ENCODE peak calls at places on chromosomes 16 and 17, in four cellular contexts. One of them, this sample, is unnamed.
A peak's percentile ranks its signal among the peaks of the same experiment; 100 is the strongest.

GRCh38 chr17:36885761-36886365 is 51.4 kb upstream of the LHX1 start:
- DNase-seq in K562: no peak
- DNase-seq in IMR-90: no peak
- DNase-seq in A549: no peak
- DNase-seq in this sample: no peak

GRCh38 chr16:69274699-69275235 is 36.4 kb upstream of the VPS4A start:
- DNase-seq in K562: no peak
- DNase-seq in IMR-90: no peak
- DNase-seq in A549: no peak
- DNase-seq in this sample: no peak

GRCh38 chr16:75482434-75483205 is 12.6 kb downstream of the CHST6 start:
- DNase-seq in A549: no peak
- DNase-seq in K562: no peak
- DNase-seq in IMR-90: no peak
- DNase-seq in this sample: no peak

GRCh38 chr17:58302171-58302918 is 21.6 kb upstream of the MPO start:
- DNase-seq in K562: no peak
- DNase-seq in IMR-90: no peak
- DNase-seq in A549: no peak
- DNase-seq in this sample: peak; percentile 20

GRCh38 chr16:69166221-69166833 is 20.6 kb upstream of the SNTB2 start:
- DNase-seq in A549: no peak
- DNase-seq in K562: peak; percentile 33
- DNase-seq in IMR-90: peak; percentile 82
- DNase-seq in this sample: no peak

GRCh38 chr16:52050418-52050817 is 496.5 kb downstream of the TOX3 start:
- DNase-seq in IMR-90: peak; percentile 24
- DNase-seq in A549: no peak
- DNase-seq in K562: no peak
- DNase-seq in this sample: no peak

GRCh38 chr16:87342978-87343752 is 26.0 kb upstream of the C16orf95 start:
- DNase-seq in K562: no peak
- DNase-seq in IMR-90: no peak
- DNase-seq in A549: no peak
- DNase-seq in this sample: no peak

GRCh38 chr17:30550512-30551273 is 73.5 kb downstream of the GOSR1 start:
- DNase-seq in A549: no peak
- DNase-seq in K562: peak; percentile 62
- DNase-seq in IMR-90: peak; percentile 19
- DNase-seq in this sample: no peak

GRCh38 chr17:49071106-49071505 is 61.5 kb upstream of the B4GALNT2 start:
- DNase-seq in A549: no peak
- DNase-seq in K562: no peak
- DNase-seq in IMR-90: peak; percentile 33
- DNase-seq in this sample: no peak

GRCh38 chr17:14510136-14510535 is 209.3 kb downstream of the HS3ST3B1 start:
- DNase-seq in K562: no peak
- DNase-seq in A549: no peak
- DNase-seq in IMR-90: peak; percentile 11
- DNase-seq in this sample: no peak

GRCh38 chr17:80792373-80792781 is 199.3 kb upstream of the CHMP6 start:
- DNase-seq in IMR-90: peak; percentile 56
- DNase-seq in K562: no peak
- DNase-seq in A549: peak; percentile 21
- DNase-seq in this sample: no peak

GRCh38 chr16:10539256-10539655 is 41.1 kb downstream of the EMP2 start:
- DNase-seq in K562: no peak
- DNase-seq in A549: no peak
- DNase-seq in IMR-90: no peak
- DNase-seq in this sample: no peak

GRCh38 chr16:67101301-67101675 is 8.5 kb upstream of the PHAF1 start:
- DNase-seq in A549: no peak
- DNase-seq in K562: no peak
- DNase-seq in IMR-90: peak; percentile 35
- DNase-seq in this sample: no peak

GRCh38 chr16:55393976-55394375 is 70.0 kb downstream of the IRX6 start:
- DNase-seq in K562: no peak
- DNase-seq in A549: no peak
- DNase-seq in IMR-90: no peak
- DNase-seq in this sample: no peak

GRCh38 chr17:57911834-57912673 is 43.2 kb downstream of the CUEDC1 start:
- DNase-seq in K562: no peak
- DNase-seq in A549: peak; percentile 59
- DNase-seq in IMR-90: no peak
- DNase-seq in this sample: no peak

GRCh38 chr17:16293918-16294317 is 59.4 kb downstream of the CENPV start:
- DNase-seq in K562: peak; percentile 20
- DNase-seq in IMR-90: no peak
- DNase-seq in A549: no peak
- DNase-seq in this sample: no peak

GRCh38 chr16:74455619-74456289 is 34.5 kb upstream of the CLEC18B start:
- DNase-seq in IMR-90: peak; percentile 33
- DNase-seq in K562: no peak
- DNase-seq in A549: no peak
- DNase-seq in this sample: no peak

GRCh38 chr16:71540-72341 is 690 bp downstream of the RHBDF1 start:
- DNase-seq in A549: peak; percentile 81
- DNase-seq in K562: peak; percentile 64
- DNase-seq in IMR-90: peak; percentile 76
- DNase-seq in this sample: peak; percentile 76

GRCh38 chr17:20975566-20975965 is 67.2 kb downstream of the USP22 start:
- DNase-seq in A549: no peak
- DNase-seq in K562: no peak
- DNase-seq in IMR-90: peak; percentile 25
- DNase-seq in this sample: no peak

GRCh38 chr16:28538733-28539596 is at the start of gene NUPR1:
- DNase-seq in K562: no peak
- DNase-seq in A549: peak; percentile 85
- DNase-seq in IMR-90: peak; percentile 97
- DNase-seq in this sample: no peak

GRCh38 chr16:89505204-89506112 is 2.7 kb upstream of the SPG7 start:
- DNase-seq in K562: peak; percentile 72
- DNase-seq in IMR-90: peak; percentile 93
- DNase-seq in A549: peak; percentile 96
- DNase-seq in this sample: no peak

GRCh38 chr16:70544548-70544947 is 20.9 kb downstream of the SF3B3 start:
- DNase-seq in K562: no peak
- DNase-seq in A549: no peak
- DNase-seq in IMR-90: no peak
- DNase-seq in this sample: no peak

GRCh38 chr17:48612854-48613691 is 2.0 kb downstream of the HOXB8 start:
- DNase-seq in IMR-90: peak; percentile 61
- DNase-seq in A549: peak; percentile 79
- DNase-seq in K562: no peak
- DNase-seq in this sample: peak; percentile 88

GRCh38 chr17:72947475-72947874 is 145.0 kb downstream of the SLC39A11 start:
- DNase-seq in K562: no peak
- DNase-seq in A549: no peak
- DNase-seq in IMR-90: no peak
- DNase-seq in this sample: no peak

GRCh38 chr17:47967607-47968252 is 3.2 kb upstream of the CDK5RAP3 start:
- DNase-seq in A549: peak; percentile 80
- DNase-seq in K562: no peak
- DNase-seq in IMR-90: peak; percentile 89
- DNase-seq in this sample: no peak

GRCh38 chr16:1533443-1533951 is at the start of gene TMEM204:
- DNase-seq in A549: no peak
- DNase-seq in IMR-90: peak; percentile 78
- DNase-seq in K562: no peak
- DNase-seq in this sample: peak; percentile 72

GRCh38 chr17:68515238-68515637 is 3.0 kb downstream of the PRKAR1A start:
- DNase-seq in IMR-90: no peak
- DNase-seq in K562: no peak
- DNase-seq in A549: no peak
- DNase-seq in this sample: no peak

GRCh38 chr17:11150946-11151345 is 90.1 kb upstream of the SHISA6 start:
- DNase-seq in A549: no peak
- DNase-seq in IMR-90: no peak
- DNase-seq in K562: no peak
- DNase-seq in this sample: no peak
- TF ChIP-seq RAD21 in A549: no peak
- TF ChIP-seq RAD21 in IMR-90: no peak
- TF ChIP-seq RAD21 in K562: no peak
- TF ChIP-seq RAD21 in this sample: no peak

GRCh38 chr16:4376126-4376819 is 4.6 kb downstream of the VASN start:
- DNase-seq in A549: no peak
- DNase-seq in IMR-90: peak; percentile 84
- DNase-seq in K562: no peak
- DNase-seq in this sample: peak; percentile 71
- TF ChIP-seq RAD21 in A549: no peak
- TF ChIP-seq RAD21 in IMR-90: no peak
- TF ChIP-seq RAD21 in K562: no peak
- TF ChIP-seq RAD21 in this sample: no peak

DNA sequence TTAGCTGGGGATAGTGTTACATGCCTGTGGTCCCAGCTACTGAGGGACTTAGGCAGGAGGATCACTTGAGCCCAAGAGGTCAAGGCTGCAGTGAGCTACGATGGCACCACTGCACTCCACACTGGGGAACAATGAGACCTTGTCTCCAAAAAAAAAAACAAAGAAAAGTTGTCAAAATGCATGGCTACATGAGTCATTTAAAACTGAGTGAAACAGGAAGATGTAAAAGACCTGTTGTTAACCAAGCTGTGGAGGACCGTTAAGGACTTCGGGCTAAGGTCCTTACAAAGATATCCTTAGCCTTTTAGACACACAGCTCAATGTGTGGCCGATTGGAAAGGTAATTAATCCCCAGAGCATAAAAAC is 25.1 kb downstream of the ZP2 start:
- DNase-seq in IMR-90: peak; percentile 23
- DNase-seq in A549: no peak
- DNase-seq in K562: no peak
- DNase-seq in this sample: no peak
- TF ChIP-seq RAD21 in IMR-90: no peak
- TF ChIP-seq RAD21 in A549: no peak
- TF ChIP-seq RAD21 in K562: no peak
- TF ChIP-seq RAD21 in this sample: no peak

DNA sequence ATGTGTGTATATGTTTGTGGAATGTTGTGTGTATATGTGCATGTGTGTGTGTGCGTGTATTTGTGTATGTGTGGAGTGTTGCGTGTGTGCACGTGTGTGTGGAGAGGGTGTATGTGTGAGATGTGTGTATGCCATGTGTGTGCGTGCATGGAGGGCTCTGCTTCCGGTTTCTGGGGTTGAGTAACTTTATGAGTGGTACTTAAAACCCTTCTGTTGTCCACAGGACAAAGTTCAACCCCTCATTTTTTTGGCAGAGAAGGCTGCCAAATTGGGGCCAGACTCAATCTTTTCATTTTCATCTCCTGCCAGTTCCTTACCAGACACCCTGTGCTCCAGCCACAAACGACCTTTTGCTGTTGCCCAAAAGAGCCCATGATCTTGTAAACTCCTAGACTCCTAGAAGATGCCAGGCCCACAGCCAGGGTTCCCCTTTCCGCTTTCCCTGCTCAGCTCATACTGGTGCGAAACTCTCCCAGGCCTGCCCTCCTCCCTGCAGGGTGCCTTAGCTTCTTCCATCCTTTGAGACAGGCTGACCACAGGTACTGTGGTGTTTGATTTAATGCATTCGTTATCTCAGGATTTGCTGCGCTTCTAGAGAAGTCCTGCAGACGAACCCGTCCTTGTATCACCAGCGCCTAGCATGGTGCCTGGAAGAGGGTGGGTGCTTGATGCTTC is 100.2 kb downstream of the CMIP start:
- DNase-seq in K562: no peak
- DNase-seq in IMR-90: peak; percentile 21
- DNase-seq in A549: no peak
- DNase-seq in this sample: no peak
- TF ChIP-seq RAD21 in K562: no peak
- TF ChIP-seq RAD21 in IMR-90: no peak
- TF ChIP-seq RAD21 in A549: no peak
- TF ChIP-seq RAD21 in this sample: no peak

GRCh38 chr16:3672571-3673041 is 18.1 kb downstream of the DNASE1 start:
- DNase-seq in A549: no peak
- DNase-seq in IMR-90: no peak
- DNase-seq in K562: no peak
- DNase-seq in this sample: no peak

GRCh38 chr16:3673676-3674377 is 19.3 kb downstream of the DNASE1 start:
- DNase-seq in IMR-90: no peak
- DNase-seq in A549: no peak
- DNase-seq in K562: no peak
- DNase-seq in this sample: no peak

GRCh38 chr16:3674513-3675295 is 20.2 kb downstream of the DNASE1 start:
- DNase-seq in A549: no peak
- DNase-seq in K562: no peak
- DNase-seq in IMR-90: no peak
- DNase-seq in this sample: no peak

GRCh38 chr16:3671424-3671823 is 16.9 kb downstream of the DNASE1 start:
- DNase-seq in IMR-90: no peak
- DNase-seq in A549: no peak
- DNase-seq in K562: no peak
- DNase-seq in this sample: no peak

GRCh38 chr16:3673201-3673600 is 18.7 kb downstream of the DNASE1 start:
- DNase-seq in K562: no peak
- DNase-seq in IMR-90: no peak
- DNase-seq in A549: no peak
- DNase-seq in this sample: no peak
- TF ChIP-seq RAD21 in K562: no peak
- TF ChIP-seq RAD21 in IMR-90: no peak
- TF ChIP-seq RAD21 in A549: no peak
- TF ChIP-seq RAD21 in this sample: no peak

GRCh38 chr16:29699324-29700219 is 20.6 kb downstream of the QPRT start:
- DNase-seq in A549: no peak
- DNase-seq in IMR-90: no peak
- DNase-seq in K562: peak; percentile 39
- DNase-seq in this sample: no peak

GRCh38 chr16:29700253-29700987 is 21.4 kb downstream of the QPRT start:
- DNase-seq in IMR-90: peak; percentile 87
- DNase-seq in A549: peak; percentile 92
- DNase-seq in K562: peak; percentile 83
- DNase-seq in this sample: peak; percentile 88

GRCh38 chr16:29701214-29701555 is 22.2 kb downstream of the QPRT start:
- DNase-seq in K562: no peak
- DNase-seq in A549: no peak
- DNase-seq in IMR-90: no peak
- DNase-seq in this sample: no peak

GRCh38 chr16:29705030-29705429 is 26.1 kb downstream of the QPRT start:
- DNase-seq in IMR-90: no peak
- DNase-seq in A549: no peak
- DNase-seq in K562: no peak
- DNase-seq in this sample: no peak

GRCh38 chr16:29702307-29702706 is 23.3 kb downstream of the QPRT start:
- DNase-seq in K562: no peak
- DNase-seq in IMR-90: no peak
- DNase-seq in A549: no peak
- DNase-seq in this sample: no peak
- TF ChIP-seq RAD21 in K562: no peak
- TF ChIP-seq RAD21 in IMR-90: no peak
- TF ChIP-seq RAD21 in A549: no peak
- TF ChIP-seq RAD21 in this sample: no peak

DNA sequence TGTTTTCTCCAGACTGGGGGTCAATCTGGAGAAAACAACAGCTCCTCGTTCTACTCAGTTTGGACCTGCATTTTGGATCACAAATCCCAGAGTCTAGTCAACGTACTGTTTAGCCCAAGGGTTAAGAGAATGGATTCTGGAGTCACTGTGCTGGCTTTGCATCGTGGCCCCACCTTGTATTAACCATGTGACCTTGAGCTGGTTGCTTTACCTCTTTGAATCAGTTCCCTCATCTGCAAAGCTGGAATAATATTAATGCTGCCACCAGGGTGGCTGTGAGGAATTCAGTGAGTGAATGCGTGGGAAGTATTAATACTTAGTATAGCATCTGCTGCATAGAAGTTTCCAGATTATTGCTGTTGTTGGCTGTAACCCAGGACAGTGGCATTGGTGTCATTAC is 11.3 kb upstream of the DHRS7C start:
- DNase-seq in IMR-90: no peak
- DNase-seq in A549: peak; percentile 55
- DNase-seq in K562: no peak
- DNase-seq in this sample: no peak
- TF ChIP-seq RAD21 in IMR-90: no peak
- TF ChIP-seq RAD21 in A549: no peak
- TF ChIP-seq RAD21 in K562: no peak
- TF ChIP-seq RAD21 in this sample: no peak